ENCODE peak calls at places on chromosomes 3 and 15, in eight cellular contexts. R is HT1080; Z is cardiac septum; V is stimulated activated CD4-positive, alpha-beta T cell treated with anti-CD3 and anti-CD28 coated beads, Interleukin-1b, Interleukin-23, amount 100 ng/mL, for 1 hour; U is A549; O is Ammon's horn; I is AG08396; W is H4. E is an unnamed sample.

GRCh38 chr15:55007561-55007960 is 189.2 kb downstream of the RSL24D1 start:
- DNase-seq in R (peak), Z (no peak), V (no peak), U (no peak), O (peak), I (no peak), W (no peak), E (no peak)

GRCh38 chr15:76668900-76669299 is 236.2 kb downstream of the SCAPER start:
- DNase-seq in R (no peak), Z (no peak), V (no peak), U (no peak), O (no peak), I (no peak), W (no peak), E (no peak)

GRCh38 chr15:69225355-69226027 is 65.1 kb downstream of the GLCE start:
- DNase-seq in R (peak), Z (no peak), V (no peak), U (peak), O (peak), I (peak), W (peak), E (no peak)

GRCh38 chr15:39728844-39729243 is 53.8 kb downstream of the FSIP1 start:
- DNase-seq in R (no peak), Z (no peak), V (no peak), U (no peak), O (no peak), I (no peak), W (no peak), E (no peak)

GRCh38 chr3:2156244-2156847 is 57.7 kb downstream of the CNTN4 start:
- DNase-seq in R (peak), Z (no peak), V (no peak), U (peak), O (peak), I (no peak), W (peak), E (peak)

GRCh38 chr3:52743152-52743551 is 27.6 kb downstream of the NEK4 start:
- DNase-seq in R (no peak), Z (no peak), V (no peak), U (no peak), O (no peak), I (no peak), W (no peak), E (no peak)

GRCh38 chr15:50786468-50786867 is 21.0 kb upstream of the SPPL2A start:
- DNase-seq in R (no peak), Z (no peak), V (no peak), U (no peak), O (no peak), I (no peak), W (no peak), E (no peak)

GRCh38 chr15:67070150-67070549 is 4.7 kb downstream of the SMAD3 start:
- DNase-seq in R (no peak), Z (no peak), V (no peak), U (no peak), O (no peak), I (no peak), W (no peak), E (no peak)

GRCh38 chr15:93656041-93656440 is 567.0 kb upstream of the RGMA start:
- DNase-seq in R (peak), Z (no peak), V (no peak), U (no peak), O (no peak), I (no peak), W (no peak), E (no peak)

GRCh38 chr3:132154619-132155018 is 119.8 kb upstream of the CPNE4 start:
- DNase-seq in R (no peak), Z (no peak), V (no peak), U (no peak), O (no peak), I (no peak), W (no peak), E (no peak)

GRCh38 chr3:101936419-101937331 is 87.4 kb downstream of the NFKBIZ start:
- DNase-seq in R (peak), Z (no peak), V (no peak), U (peak), O (no peak), I (peak), W (peak), E (peak)

GRCh38 chr3:148079370-148079769 is 618.3 kb upstream of the AGTR1 start:
- DNase-seq in R (no peak), Z (no peak), V (no peak), U (no peak), O (peak), I (peak), W (peak), E (no peak)

GRCh38 chr15:84748274-84749110 is at the start of gene ZNF592:
- DNase-seq in R (no peak), Z (peak), V (peak), U (peak), O (peak), I (peak), W (peak), E (peak)

GRCh38 chr3:64717411-64717810 is 29.6 kb upstream of the ADAMTS9 start:
- DNase-seq in R (no peak), Z (no peak), V (no peak), U (no peak), O (no peak), I (no peak), W (no peak), E (no peak)

GRCh38 chr3:188154758-188155574 is 1.0 kb downstream of the LPP start:
- DNase-seq in R (no peak), Z (no peak), V (no peak), U (no peak), O (no peak), I (peak), W (no peak), E (no peak)

GRCh38 chr3:115518100-115518852 is 105.0 kb upstream of the GAP43 start:
- DNase-seq in R (peak), Z (peak), V (no peak), U (peak), O (no peak), I (peak), W (peak), E (no peak)

GRCh38 chr3:154161806-154162205 is 40.6 kb downstream of the ARHGEF26 start:
- DNase-seq in R (no peak), Z (no peak), V (no peak), U (no peak), O (peak), I (no peak), W (no peak), E (no peak)

GRCh38 chr3:66836363-66837152 is 161.5 kb upstream of the KBTBD8 start:
- DNase-seq in R (no peak), Z (no peak), V (no peak), U (no peak), O (peak), I (no peak), W (no peak), E (no peak)

E was measured in GM06990.